ENCODE peak calls at places on chromosome 17, in nine cellular contexts. One of them, this sample, is unnamed.

GRCh38 chr17:48546924-48547838 is 2.3 kb upstream of the HOXB2 start:
- DNase-seq in endodermal cell: no peak
- DNase-seq in bronchial epithelial cell: no peak
- DNase-seq in stomach: no peak
- DNase-seq in psoas muscle: no peak
- DNase-seq in neural crest cell: no peak
- DNase-seq in HFFc6: no peak
- DNase-seq in CD4-positive, alpha-beta T cell: no peak
- DNase-seq in omental fat pad: no peak
- DNase-seq in this sample: no peak

GRCh38 chr17:1486802-1487695 is 5.4 kb downstream of the MYO1C start:
- DNase-seq in stomach: peak; percentile 90
- DNase-seq in CD4-positive, alpha-beta T cell: peak; percentile 71
- DNase-seq in omental fat pad: peak; percentile 58
- DNase-seq in HFFc6: peak; percentile 52
- DNase-seq in bronchial epithelial cell: peak; percentile 67
- DNase-seq in endodermal cell: peak; percentile 92
- DNase-seq in psoas muscle: peak; percentile 80
- DNase-seq in neural crest cell: no peak
- DNase-seq in this sample: no peak

GRCh38 chr17:43438626-43439529 is 40.1 kb downstream of the ARL4D start:
- DNase-seq in psoas muscle: no peak
- DNase-seq in neural crest cell: no peak
- DNase-seq in omental fat pad: no peak
- DNase-seq in bronchial epithelial cell: no peak
- DNase-seq in endodermal cell: peak; percentile 84
- DNase-seq in stomach: no peak
- DNase-seq in CD4-positive, alpha-beta T cell: no peak
- DNase-seq in HFFc6: no peak
- DNase-seq in this sample: no peak

GRCh38 chr17:37417852-37418251 is 11.2 kb downstream of the TADA2A start:
- DNase-seq in psoas muscle: no peak
- DNase-seq in endodermal cell: no peak
- DNase-seq in neural crest cell: no peak
- DNase-seq in bronchial epithelial cell: peak; percentile 75
- DNase-seq in stomach: no peak
- DNase-seq in CD4-positive, alpha-beta T cell: no peak
- DNase-seq in omental fat pad: no peak
- DNase-seq in HFFc6: no peak
- DNase-seq in this sample: no peak

GRCh38 chr17:2710804-2711607 is 558 bp downstream of the CLUH start:
- DNase-seq in bronchial epithelial cell: no peak
- DNase-seq in stomach: no peak
- DNase-seq in HFFc6: no peak
- DNase-seq in CD4-positive, alpha-beta T cell: peak; percentile 15
- DNase-seq in endodermal cell: peak; percentile 80
- DNase-seq in neural crest cell: no peak
- DNase-seq in psoas muscle: peak; percentile 52
- DNase-seq in omental fat pad: no peak
- DNase-seq in this sample: no peak

GRCh38 chr17:78322858-78323455 is 36.9 kb downstream of the SOCS3 start:
- DNase-seq in CD4-positive, alpha-beta T cell: no peak
- DNase-seq in endodermal cell: no peak
- DNase-seq in HFFc6: no peak
- DNase-seq in psoas muscle: peak; percentile 73
- DNase-seq in omental fat pad: no peak
- DNase-seq in bronchial epithelial cell: no peak
- DNase-seq in stomach: no peak
- DNase-seq in neural crest cell: no peak
- DNase-seq in this sample: no peak

GRCh38 chr17:5584383-5584951 is at the start of gene NLRP1:
- DNase-seq in CD4-positive, alpha-beta T cell: peak; percentile 94
- DNase-seq in stomach: peak; percentile 76
- DNase-seq in bronchial epithelial cell: peak; percentile 99
- DNase-seq in HFFc6: peak; percentile 90
- DNase-seq in neural crest cell: no peak
- DNase-seq in psoas muscle: peak; percentile 92
- DNase-seq in omental fat pad: peak; percentile 58
- DNase-seq in endodermal cell: peak; percentile 88
- DNase-seq in this sample: peak; percentile 80

GRCh38 chr17:45077643-45078042 is 16.5 kb downstream of the NMT1 start:
- DNase-seq in stomach: no peak
- DNase-seq in omental fat pad: no peak
- DNase-seq in bronchial epithelial cell: no peak
- DNase-seq in neural crest cell: no peak
- DNase-seq in CD4-positive, alpha-beta T cell: no peak
- DNase-seq in HFFc6: no peak
- DNase-seq in endodermal cell: no peak
- DNase-seq in psoas muscle: no peak
- DNase-seq in this sample: no peak

GRCh38 chr17:73142763-73143395 is 21.9 kb upstream of the SSTR2 start:
- DNase-seq in stomach: no peak
- DNase-seq in HFFc6: peak; percentile 15
- DNase-seq in bronchial epithelial cell: peak; percentile 40
- DNase-seq in neural crest cell: no peak
- DNase-seq in omental fat pad: no peak
- DNase-seq in CD4-positive, alpha-beta T cell: no peak
- DNase-seq in endodermal cell: no peak
- DNase-seq in psoas muscle: no peak
- DNase-seq in this sample: no peak

GRCh38 chr17:78174870-78175642 is 6.7 kb downstream of the SYNGR2 start:
- DNase-seq in CD4-positive, alpha-beta T cell: no peak
- DNase-seq in bronchial epithelial cell: no peak
- DNase-seq in psoas muscle: peak; percentile 56
- DNase-seq in omental fat pad: no peak
- DNase-seq in stomach: peak; percentile 62
- DNase-seq in HFFc6: no peak
- DNase-seq in endodermal cell: peak; percentile 91
- DNase-seq in neural crest cell: no peak
- DNase-seq in this sample: no peak

GRCh38 chr17:14780116-14780515 is 479.2 kb downstream of the HS3ST3B1 start:
- DNase-seq in CD4-positive, alpha-beta T cell: no peak
- DNase-seq in bronchial epithelial cell: no peak
- DNase-seq in omental fat pad: no peak
- DNase-seq in endodermal cell: no peak
- DNase-seq in HFFc6: no peak
- DNase-seq in psoas muscle: no peak
- DNase-seq in stomach: no peak
- DNase-seq in neural crest cell: peak; percentile 52
- DNase-seq in this sample: no peak

GRCh38 chr17:14779236-14779635 is 478.4 kb downstream of the HS3ST3B1 start:
- DNase-seq in HFFc6: no peak
- DNase-seq in psoas muscle: no peak
- DNase-seq in stomach: no peak
- DNase-seq in endodermal cell: no peak
- DNase-seq in CD4-positive, alpha-beta T cell: no peak
- DNase-seq in neural crest cell: no peak
- DNase-seq in bronchial epithelial cell: peak; percentile 64
- DNase-seq in omental fat pad: no peak
- DNase-seq in this sample: no peak

GRCh38 chr17:14781123-14781522 is 480.2 kb downstream of the HS3ST3B1 start:
- DNase-seq in neural crest cell: no peak
- DNase-seq in psoas muscle: no peak
- DNase-seq in endodermal cell: no peak
- DNase-seq in CD4-positive, alpha-beta T cell: no peak
- DNase-seq in HFFc6: no peak
- DNase-seq in omental fat pad: no peak
- DNase-seq in stomach: no peak
- DNase-seq in bronchial epithelial cell: no peak
- DNase-seq in this sample: no peak

GRCh38 chr17:14790518-14790917 is 474.6 kb downstream of the PMP22 start:
- DNase-seq in omental fat pad: no peak
- DNase-seq in HFFc6: no peak
- DNase-seq in stomach: no peak
- DNase-seq in endodermal cell: no peak
- DNase-seq in CD4-positive, alpha-beta T cell: no peak
- DNase-seq in bronchial epithelial cell: no peak
- DNase-seq in psoas muscle: no peak
- DNase-seq in neural crest cell: no peak
- DNase-seq in this sample: no peak

DNA sequence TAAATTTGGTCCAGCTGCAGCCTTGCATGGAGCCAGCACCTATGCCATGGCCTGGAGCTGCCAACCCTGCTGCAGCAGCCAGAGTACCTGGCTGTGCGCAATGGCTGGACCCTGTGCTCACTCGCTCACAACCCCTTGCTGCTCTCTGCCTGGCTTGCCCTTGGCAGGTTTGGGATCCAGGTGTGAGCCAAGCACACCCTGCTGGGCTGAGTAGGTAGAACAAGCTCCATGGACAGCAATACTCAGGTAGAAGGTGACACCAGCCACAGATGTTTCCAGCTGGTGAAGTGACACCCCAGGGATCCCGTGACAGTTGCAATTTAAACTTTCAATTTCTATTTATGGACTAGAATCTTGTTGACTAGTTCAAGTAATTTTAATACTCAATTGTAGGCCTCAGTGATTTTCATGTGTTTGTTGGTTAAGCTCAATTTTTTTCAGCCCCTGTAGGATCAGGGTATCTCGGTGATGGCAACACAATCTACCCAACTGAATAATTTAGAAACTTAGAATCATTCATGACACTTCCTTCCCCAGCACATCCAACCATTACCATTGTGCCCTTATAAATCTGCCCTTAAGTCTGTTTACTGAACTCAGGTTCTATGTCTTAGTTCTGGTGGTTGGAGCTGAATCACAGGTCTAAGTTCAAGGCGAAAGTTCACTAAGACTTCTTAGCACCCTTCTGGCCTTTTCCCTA is 480.0 kb downstream of the PMP22 start:
- DNase-seq in CD4-positive, alpha-beta T cell: peak; percentile 38
- DNase-seq in endodermal cell: peak; percentile 85
- DNase-seq in HFFc6: no peak
- DNase-seq in bronchial epithelial cell: peak; percentile 47
- DNase-seq in stomach: no peak
- DNase-seq in omental fat pad: no peak
- DNase-seq in psoas muscle: no peak
- DNase-seq in neural crest cell: no peak
- DNase-seq in this sample: no peak
- TF ChIP-seq CTCF in CD4-positive, alpha-beta T cell: peak; percentile 13
- TF ChIP-seq CTCF in endodermal cell: peak; percentile 72
- TF ChIP-seq CTCF in HFFc6: no peak
- TF ChIP-seq CTCF in bronchial epithelial cell: peak; percentile 69
- TF ChIP-seq CTCF in stomach: peak; percentile 7
- TF ChIP-seq CTCF in omental fat pad: no peak
- TF ChIP-seq CTCF in psoas muscle: no peak
- TF ChIP-seq CTCF in neural crest cell: no peak
- TF ChIP-seq CTCF in this sample: no peak

GRCh38 chr17:64218066-64218465 is 45.0 kb downstream of the TEX2 start:
- DNase-seq in psoas muscle: no peak
- DNase-seq in omental fat pad: no peak
- DNase-seq in neural crest cell: no peak
- DNase-seq in HFFc6: no peak
- DNase-seq in CD4-positive, alpha-beta T cell: peak; percentile 10
- DNase-seq in bronchial epithelial cell: no peak
- DNase-seq in endodermal cell: no peak
- DNase-seq in stomach: no peak
- DNase-seq in this sample: no peak
- TF ChIP-seq CTCF in psoas muscle: no peak
- TF ChIP-seq CTCF in omental fat pad: no peak
- TF ChIP-seq CTCF in neural crest cell: no peak
- TF ChIP-seq CTCF in HFFc6: no peak
- TF ChIP-seq CTCF in CD4-positive, alpha-beta T cell: no peak
- TF ChIP-seq CTCF in bronchial epithelial cell: no peak
- TF ChIP-seq CTCF in endodermal cell: no peak
- TF ChIP-seq CTCF in stomach: no peak
- TF ChIP-seq CTCF in this sample: no peak

GRCh38 chr17:39199673-39199985 is 454 bp upstream of the RPL19 start:
- DNase-seq in bronchial epithelial cell: no peak
- DNase-seq in stomach: no peak
- DNase-seq in endodermal cell: no peak
- DNase-seq in psoas muscle: no peak
- DNase-seq in CD4-positive, alpha-beta T cell: no peak
- DNase-seq in neural crest cell: no peak
- DNase-seq in omental fat pad: no peak
- DNase-seq in HFFc6: no peak
- DNase-seq in this sample: no peak

GRCh38 chr17:39198186-39198566 is 707 bp upstream of the CACNB1 start:
- DNase-seq in HFFc6: no peak
- DNase-seq in stomach: no peak
- DNase-seq in CD4-positive, alpha-beta T cell: no peak
- DNase-seq in bronchial epithelial cell: no peak
- DNase-seq in omental fat pad: no peak
- DNase-seq in neural crest cell: no peak
- DNase-seq in endodermal cell: no peak
- DNase-seq in psoas muscle: no peak
- DNase-seq in this sample: no peak

GRCh38 chr17:39197380-39198185 is at the start of gene CACNB1:
- DNase-seq in omental fat pad: peak; percentile 44
- DNase-seq in CD4-positive, alpha-beta T cell: peak; percentile 50
- DNase-seq in neural crest cell: peak; percentile 75
- DNase-seq in psoas muscle: peak; percentile 83
- DNase-seq in stomach: peak; percentile 72
- DNase-seq in HFFc6: peak; percentile 70
- DNase-seq in endodermal cell: peak; percentile 98
- DNase-seq in bronchial epithelial cell: peak; percentile 37
- DNase-seq in this sample: no peak

GRCh38 chr17:39200957-39201510 is 951 bp downstream of the RPL19 start:
- DNase-seq in bronchial epithelial cell: no peak
- DNase-seq in endodermal cell: no peak
- DNase-seq in neural crest cell: no peak
- DNase-seq in HFFc6: no peak
- DNase-seq in omental fat pad: no peak
- DNase-seq in psoas muscle: no peak
- DNase-seq in stomach: no peak
- DNase-seq in CD4-positive, alpha-beta T cell: no peak
- DNase-seq in this sample: no peak

GRCh38 chr17:39199986-39200879 is at the start of gene RPL19:
- DNase-seq in neural crest cell: peak; percentile 71
- DNase-seq in bronchial epithelial cell: peak; percentile 86
- DNase-seq in endodermal cell: peak; percentile 95
- DNase-seq in HFFc6: peak; percentile 92
- DNase-seq in stomach: peak; percentile 91
- DNase-seq in psoas muscle: peak; percentile 89
- DNase-seq in omental fat pad: peak; percentile 75
- DNase-seq in CD4-positive, alpha-beta T cell: peak; percentile 86
- DNase-seq in this sample: peak; percentile 85
- TF ChIP-seq CTCF in neural crest cell: no peak
- TF ChIP-seq CTCF in bronchial epithelial cell: no peak
- TF ChIP-seq CTCF in endodermal cell: no peak
- TF ChIP-seq CTCF in HFFc6: no peak
- TF ChIP-seq CTCF in stomach: no peak
- TF ChIP-seq CTCF in psoas muscle: no peak
- TF ChIP-seq CTCF in omental fat pad: no peak
- TF ChIP-seq CTCF in CD4-positive, alpha-beta T cell: no peak
- TF ChIP-seq CTCF in this sample: no peak

DNA sequence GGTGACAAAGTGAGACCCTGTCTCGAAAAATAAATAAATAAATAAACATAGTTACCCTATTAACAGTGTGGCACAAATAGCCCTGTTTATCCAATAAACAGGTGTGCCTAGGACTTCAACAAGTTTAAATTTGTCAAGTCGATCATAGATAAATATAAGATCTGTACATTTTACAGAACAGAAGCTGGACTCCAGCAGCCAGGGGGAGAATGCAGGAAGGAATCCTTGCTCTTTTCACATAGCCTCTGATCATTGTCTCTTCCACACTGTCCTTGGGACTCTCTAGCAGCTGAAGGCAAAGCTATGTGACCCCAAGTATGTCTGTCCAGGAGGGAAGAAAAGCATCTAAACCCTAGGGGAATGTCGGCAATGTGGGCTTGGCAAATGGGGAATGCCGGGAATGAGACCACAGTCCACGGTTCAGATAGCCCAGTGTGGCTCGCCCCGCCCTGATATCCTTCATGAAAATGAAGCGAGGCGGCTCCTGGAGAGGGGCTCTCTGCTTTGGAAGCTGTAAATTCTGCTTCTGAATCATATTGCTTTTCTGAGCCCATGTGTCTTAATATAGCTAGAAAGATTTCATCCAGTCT is 24.8 kb upstream of the GRB2 start:
- DNase-seq in psoas muscle: no peak
- DNase-seq in omental fat pad: no peak
- DNase-seq in CD4-positive, alpha-beta T cell: no peak
- DNase-seq in stomach: no peak
- DNase-seq in neural crest cell: no peak
- DNase-seq in HFFc6: peak; percentile 25
- DNase-seq in endodermal cell: peak; percentile 88
- DNase-seq in bronchial epithelial cell: no peak
- DNase-seq in this sample: peak; percentile 45
- TF ChIP-seq CTCF in psoas muscle: no peak
- TF ChIP-seq CTCF in omental fat pad: no peak
- TF ChIP-seq CTCF in CD4-positive, alpha-beta T cell: no peak
- TF ChIP-seq CTCF in stomach: no peak
- TF ChIP-seq CTCF in neural crest cell: no peak
- TF ChIP-seq CTCF in HFFc6: peak; percentile 13
- TF ChIP-seq CTCF in endodermal cell: no peak
- TF ChIP-seq CTCF in bronchial epithelial cell: no peak
- TF ChIP-seq CTCF in this sample: no peak